ENCODE peak calls at places on chromosome 22, in four cellular contexts. Z is AG04450, K is stomach, O is OCI-LY7. N is an unnamed sample.

GRCh38 chr22:26763633-26764295 is 106.4 kb downstream of the MIAT start:
- DNase-seq in Z (no peak), K (no peak), O (no peak), N (no peak)

GRCh38 chr22:21074092-21074715 is 28.5 kb downstream of the LRRC74B start:
- DNase-seq in Z (no peak), K (no peak), O (no peak), N (no peak)

GRCh38 chr22:30459206-30460052 is 12.4 kb downstream of the SEC14L3 start:
- DNase-seq in Z (no peak), K (no peak), O (peak; percentile 20), N (no peak)

GRCh38 chr22:48782817-48783511 is 1044.7 kb downstream of the BRD1 start:
- DNase-seq in Z (no peak), K (no peak), O (peak; percentile 24), N (peak; percentile 41)

GRCh38 chr22:22877523-22878210 is 9.9 kb upstream of the IGLL5 start:
- DNase-seq in Z (peak; percentile 16), K (peak; percentile 53), O (peak; percentile 75), N (peak; percentile 70)

GRCh38 chr22:28829358-28830181 is 29.2 kb upstream of the XBP1 start:
- DNase-seq in Z (peak; percentile 53), K (peak; percentile 86), O (peak; percentile 84), N (peak; percentile 80)

GRCh38 chr22:26621663-26622062 is at the start of gene CRYBA4:
- DNase-seq in Z (no peak), K (no peak), O (no peak), N (no peak)

GRCh38 chr22:32202539-32203180 is 2.2 kb downstream of the RFPL2 start:
- DNase-seq in Z (no peak), K (peak; percentile 52), O (peak; percentile 45), N (no peak)

GRCh38 chr22:21641417-21641794 is 696 bp upstream of the SDF2L1 start:
- DNase-seq in Z (no peak), K (peak; percentile 53), O (no peak), N (no peak)

GRCh38 chr22:28620244-28620922 is 59.3 kb downstream of the TTC28 start:
- DNase-seq in Z (no peak), K (no peak), O (no peak), N (no peak)

DNA sequence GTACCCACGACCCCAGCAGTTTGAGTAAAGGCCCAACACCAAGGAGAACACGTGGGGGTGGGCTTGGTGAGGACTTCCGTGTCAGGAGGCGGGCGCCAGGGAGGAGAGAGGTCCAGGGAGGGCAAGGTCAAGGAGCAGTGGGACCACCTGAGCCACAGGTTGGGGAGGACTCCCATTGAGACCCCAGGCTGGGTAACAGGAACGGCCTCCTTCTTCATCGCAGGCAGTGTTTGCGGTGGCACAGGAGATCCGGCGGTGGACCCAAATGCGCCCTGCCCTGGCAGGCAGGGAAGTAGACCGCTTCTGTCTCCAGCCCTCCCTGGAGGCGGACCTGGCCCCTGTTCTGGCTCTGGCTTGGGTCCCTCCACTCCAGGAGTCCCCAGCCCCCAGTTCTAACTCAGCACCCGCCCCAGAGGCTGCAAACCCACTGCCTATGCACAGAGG is 5.9 kb upstream of the TBX1 start:
- DNase-seq in Z (no peak), K (no peak), O (no peak), N (no peak)
- H3K4me3 ChIP-seq in Z (no peak overlapping the region), K (no peak overlapping the region), O (no peak overlapping the region), N (no peak overlapping the region)

DNA sequence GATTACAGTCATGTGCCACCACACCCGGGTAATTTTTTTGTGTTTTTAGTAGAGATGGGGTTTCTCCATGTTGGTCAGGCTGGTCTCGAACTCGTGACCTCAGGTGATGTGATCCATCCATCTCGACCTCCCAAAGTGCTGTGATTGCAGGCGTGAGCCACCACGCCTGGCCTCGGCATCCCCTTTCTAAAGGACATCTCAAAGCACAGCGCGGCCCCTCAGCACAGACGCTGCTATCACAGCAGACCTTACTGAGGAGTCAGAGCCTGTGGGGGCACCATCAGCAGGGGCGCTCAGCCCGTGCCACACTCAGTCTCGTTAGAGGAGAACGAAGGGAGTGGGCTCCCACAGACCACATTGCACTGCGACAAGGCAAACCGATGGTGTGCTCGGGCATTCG is 19.4 kb downstream of the CELSR1 start:
- DNase-seq in Z (no peak), K (no peak), O (no peak), N (no peak)
- TF ChIP-seq CTCF in Z (no peak), K (no peak), O (no peak), N (no peak)

DNA sequence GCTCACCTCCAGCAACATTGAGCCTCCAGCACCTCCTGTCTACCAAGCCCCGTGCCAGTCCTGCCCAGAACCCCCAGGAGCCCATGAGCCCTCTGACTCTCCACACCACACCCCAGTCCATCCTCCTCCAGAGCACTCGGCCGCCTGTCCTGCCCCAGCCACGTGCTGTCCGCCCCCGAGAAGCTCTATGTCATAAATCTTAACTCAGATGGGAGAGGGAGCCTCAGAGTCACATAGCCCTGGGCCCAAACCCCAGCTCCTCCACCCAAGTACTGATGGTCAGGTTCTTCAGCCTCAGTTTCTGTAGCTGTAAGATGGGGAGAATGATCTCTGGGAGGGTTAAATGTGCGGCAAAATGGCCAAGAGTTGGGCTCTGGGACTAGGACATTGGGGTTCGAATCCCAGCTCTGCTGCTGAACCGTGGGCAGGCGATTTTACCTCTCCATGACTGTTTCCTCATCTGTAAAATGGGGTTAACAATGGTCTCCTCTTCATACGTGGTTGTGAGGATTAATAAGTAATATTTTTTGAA is 27.8 kb downstream of the CYTH4 start:
- DNase-seq in Z (no peak), K (no peak), O (no peak), N (no peak)
- H3K4me3 ChIP-seq in Z (no peak overlapping the region), K (no peak overlapping the region), O (peak overlapping the region; percentile 27), N (no peak overlapping the region)

GRCh38 chr22:25057013-25057881 is 104.7 kb downstream of the KIAA1671 start:
- DNase-seq in Z (no peak), K (peak; percentile 78), O (peak; percentile 43), N (no peak)
- TF ChIP-seq CTCF in Z (peak; percentile 76), K (no peak), O (peak; percentile 82), N (peak; percentile 86)

GRCh38 chr22:49964136-49964492 is 3.5 kb downstream of the PIM3 start:
- DNase-seq in Z (no peak), K (peak; percentile 26), O (no peak), N (no peak)
- H3K4me3 ChIP-seq in Z (peak overlapping the region; percentile 82), K (peak overlapping the region; percentile 88), O (peak overlapping the region; percentile 98), N (peak overlapping the region; percentile 58)

GRCh38 chr22:19431641-19432091 is at the start of gene HIRA:
- DNase-seq in Z (no peak), K (peak; percentile 84), O (peak; percentile 90), N (peak; percentile 85)

GRCh38 chr22:19430890-19431541 is 517 bp downstream of the HIRA start:
- DNase-seq in Z (no peak), K (peak; percentile 65), O (peak; percentile 47), N (no peak)

GRCh38 chr22:19434829-19435580 is 2.7 kb downstream of the MRPL40 start:
- DNase-seq in Z (no peak), K (no peak), O (peak; percentile 44), N (no peak)

GRCh38 chr22:19429950-19430889 is 1.3 kb downstream of the HIRA start:
- DNase-seq in Z (no peak), K (peak; percentile 40), O (peak; percentile 69), N (no peak)

GRCh38 chr22:19432092-19432844 is at the start of gene MRPL40:
- DNase-seq in Z (peak; percentile 83), K (peak; percentile 94), O (peak; percentile 96), N (peak; percentile 95)
- TF ChIP-seq CTCF in Z (no peak), K (no peak), O (no peak), N (no peak)

GRCh38 chr22:45499746-45500145 is 2.9 kb upstream of the FBLN1 start:
- DNase-seq in Z (no peak), K (no peak), O (no peak), N (no peak)

GRCh38 chr22:45503071-45503815 is 560 bp downstream of the FBLN1 start:
- DNase-seq in Z (no peak), K (no peak), O (no peak), N (no peak)

GRCh38 chr22:45504703-45505341 is 2.1 kb downstream of the FBLN1 start:
- DNase-seq in Z (no peak), K (no peak), O (no peak), N (no peak)

GRCh38 chr22:45503816-45504702 is 1.4 kb downstream of the FBLN1 start:
- DNase-seq in Z (no peak), K (no peak), O (no peak), N (no peak)

GRCh38 chr22:45502215-45503070 is at the start of gene FBLN1:
- DNase-seq in Z (no peak), K (no peak), O (no peak), N (no peak)
- H3K4me3 ChIP-seq in Z (peak within 1 kb of the TSS; percentile 95), K (peak within 1 kb of the TSS; percentile 54), O (no peak within 1 kb of the TSS), N (peak within 1 kb of the TSS; percentile 78)

GRCh38 chr22:35454416-35455054 is 54.6 kb downstream of the MCM5 start:
- DNase-seq in Z (no peak), K (no peak), O (no peak), N (no peak)
- TF ChIP-seq CTCF in Z (peak; percentile 3), K (no peak), O (peak; percentile 14), N (no peak)

GRCh38 chr22:24146190-24146616 is 35.1 kb upstream of the SUSD2 start:
- DNase-seq in Z (peak; percentile 55), K (peak; percentile 58), O (peak; percentile 83), N (no peak)

GRCh38 chr22:24144056-24144455 is 37.2 kb upstream of the SUSD2 start:
- DNase-seq in Z (no peak), K (no peak), O (no peak), N (no peak)

GRCh38 chr22:24144471-24145115 is 36.7 kb upstream of the SUSD2 start:
- DNase-seq in Z (no peak), K (no peak), O (no peak), N (no peak)

GRCh38 chr22:24146791-24147353 is 34.4 kb upstream of the SUSD2 start:
- DNase-seq in Z (peak; percentile 92), K (no peak), O (no peak), N (peak; percentile 83)

GRCh38 chr22:24145446-24146189 is 35.7 kb upstream of the SUSD2 start:
- DNase-seq in Z (no peak), K (no peak), O (no peak), N (no peak)
- H3K4me3 ChIP-seq in Z (peak overlapping the region; percentile 18), K (no peak overlapping the region), O (peak overlapping the region; percentile 23), N (peak overlapping the region; percentile 10)

N was measured in coronary artery.